ENCODE peak calls at places on chromosomes 11 and 22, in ten cellular contexts. U is CD4-positive, alpha-beta T cell; W is astrocyte; H is kidney; A is lower leg skin; G is cardiac muscle cell; B is mucosa of descending colon; J is bronchial epithelial cell; N is right lobe of liver; K is hepatocyte. O is an unnamed sample.

GRCh38 chr22:31870890-31871289 is 73.4 kb upstream of the YWHAH start:
- DNase-seq in H (no peak), U (no peak), A (no peak), B (no peak), W (peak), N (no peak), K (peak), J (peak), G (no peak), O (no peak)

GRCh38 chr11:71207996-71208774 is 44.2 kb downstream of the SHANK2 start:
- DNase-seq in K (no peak), N (peak), H (peak), U (no peak), W (no peak), G (no peak), A (no peak), B (no peak), J (no peak), O (no peak)

GRCh38 chr22:46052331-46052771 is 75.4 kb upstream of the WNT7B start:
- DNase-seq in K (no peak), W (peak), N (peak), J (no peak), B (no peak), U (no peak), H (peak), G (no peak), A (peak), O (no peak)

GRCh38 chr11:133836076-133836548 is 9.2 kb downstream of the SPATA19 start:
- DNase-seq in N (no peak), G (no peak), A (peak), U (no peak), W (no peak), B (no peak), K (no peak), J (no peak), H (no peak), O (no peak)

GRCh38 chr11:44814881-44815592 is 88.3 kb downstream of the TSPAN18 start:
- DNase-seq in A (no peak), J (peak), B (no peak), G (no peak), H (no peak), K (no peak), U (no peak), N (no peak), W (peak), O (no peak)

GRCh38 chr11:38304926-38305325 is 1706.9 kb upstream of the RAG2 start:
- DNase-seq in A (no peak), U (no peak), K (no peak), W (no peak), H (no peak), G (no peak), J (no peak), B (no peak), N (no peak), O (no peak)

GRCh38 chr11:9274499-9275228 is 9.5 kb upstream of the DENND5A start:
- DNase-seq in U (no peak), W (no peak), H (no peak), N (no peak), K (no peak), B (no peak), G (no peak), A (no peak), J (no peak), O (no peak)

GRCh38 chr11:36818410-36818809 is 220.4 kb upstream of the RAG2 start:
- DNase-seq in G (no peak), J (no peak), W (no peak), A (no peak), B (no peak), H (no peak), K (no peak), N (no peak), U (no peak), O (peak)

GRCh38 chr11:120055646-120056045 is 82.3 kb downstream of the TRIM29 start:
- DNase-seq in H (no peak), K (no peak), A (peak), G (peak), U (no peak), W (peak), N (no peak), J (peak), B (no peak), O (no peak)

GRCh38 chr22:46356496-46357185 is 21.1 kb downstream of the TRMU start:
- DNase-seq in K (no peak), H (peak), U (no peak), A (no peak), J (no peak), N (peak), B (peak), G (no peak), W (no peak), O (no peak)

GRCh38 chr11:132158091-132158490 is 787.7 kb downstream of the NTM start:
- DNase-seq in K (peak), G (peak), A (no peak), H (no peak), B (no peak), U (no peak), W (no peak), N (no peak), J (peak), O (no peak)

GRCh38 chr11:130001491-130002351 is 914 bp downstream of the PRDM10 start:
- DNase-seq in B (no peak), A (peak), K (peak), J (peak), W (peak), U (peak), G (peak), H (peak), N (peak), O (peak)

GRCh38 chr22:27335102-27335660 is 466.4 kb downstream of the MN1 start:
- DNase-seq in U (no peak), W (no peak), A (no peak), K (no peak), N (no peak), B (no peak), H (no peak), G (no peak), J (no peak), O (no peak)

GRCh38 chr11:131600591-131600990 is 230.2 kb downstream of the NTM start:
- DNase-seq in G (no peak), W (peak), N (no peak), H (no peak), J (no peak), B (no peak), A (no peak), K (peak), U (no peak), O (no peak)

GRCh38 chr11:5423131-5423530 is 1.2 kb downstream of the OR51Q1 start:
- DNase-seq in A (no peak), N (no peak), G (no peak), W (no peak), B (no peak), J (no peak), U (no peak), H (no peak), K (no peak), O (no peak)

GRCh38 chr11:103035656-103036434 is 56.1 kb downstream of the DCUN1D5 start:
- DNase-seq in U (peak), N (no peak), K (peak), A (no peak), J (peak), B (no peak), H (no peak), W (peak), G (peak), O (peak)

GRCh38 chr11:118908931-118909618 is 16.7 kb downstream of the BCL9L start:
- DNase-seq in J (no peak), K (peak), G (peak), W (peak), N (peak), U (no peak), H (peak), A (peak), B (peak), O (peak)

GRCh38 chr11:56841210-56841810 is 92.8 kb upstream of the OR9G4 start:
- DNase-seq in A (no peak), G (peak), W (peak), H (no peak), N (peak), B (no peak), J (peak), K (peak), U (no peak), O (peak)

GRCh38 chr22:50035131-50035881 is 22.7 kb upstream of the IL17REL start:
- DNase-seq in J (no peak), H (peak), B (no peak), N (no peak), A (no peak), G (no peak), U (no peak), W (no peak), K (no peak), O (no peak)

GRCh38 chr22:31039393-31039792 is 41.7 kb upstream of the SMTN start:
- DNase-seq in J (no peak), N (no peak), G (no peak), W (no peak), A (no peak), H (peak), K (no peak), B (no peak), U (no peak), O (no peak)

GRCh38 chr22:41535244-41535643 is 9.0 kb downstream of the POLR3H start:
- DNase-seq in J (peak), G (peak), K (peak), H (no peak), W (no peak), N (no peak), B (no peak), U (no peak), A (no peak), O (no peak)

GRCh38 chr11:12546660-12547059 is 127.6 kb upstream of the TEAD1 start:
- DNase-seq in A (peak), K (no peak), W (no peak), N (no peak), H (no peak), B (no peak), J (no peak), U (no peak), G (no peak), O (no peak)

GRCh38 chr11:6201486-6201885 is 2.5 kb downstream of the OR52W1 start:
- DNase-seq in K (no peak), W (peak), U (no peak), B (no peak), G (no peak), N (no peak), H (no peak), A (no peak), J (peak), O (no peak)

GRCh38 chr22:37734402-37734700 is 37.5 kb downstream of the TRIOBP start:
- DNase-seq in J (no peak), K (no peak), W (no peak), U (no peak), H (no peak), B (no peak), N (no peak), G (no peak), A (no peak), O (no peak)

GRCh38 chr11:14248577-14248976 is 110.4 kb downstream of the RRAS2 start:
- DNase-seq in A (no peak), G (peak), K (no peak), W (no peak), B (no peak), U (peak), H (no peak), N (no peak), J (no peak), O (peak)

GRCh38 chr11:102430158-102430836 is 22.3 kb downstream of the TMEM123 start:
- DNase-seq in J (no peak), G (no peak), H (no peak), W (peak), U (no peak), N (no peak), K (no peak), B (no peak), A (no peak), O (no peak)

GRCh38 chr11:32527191-32527590 is 56.4 kb upstream of the EIF3M start:
- DNase-seq in N (no peak), A (no peak), W (peak), B (no peak), K (no peak), G (no peak), H (no peak), U (no peak), J (no peak), O (no peak)

GRCh38 chr11:71501071-71501985 is 25.7 kb upstream of the KRTAP5-7 start:
- DNase-seq in K (no peak), W (no peak), J (no peak), H (no peak), U (no peak), N (no peak), A (peak), G (no peak), B (no peak), O (no peak)

GRCh38 chr11:18046116-18046777 is at the start of gene TPH1:
- DNase-seq in K (peak), G (peak), A (peak), H (peak), N (no peak), J (peak), B (peak), U (no peak), W (peak), O (peak)

GRCh38 chr22:29071261-29072045 is 1.4 kb upstream of the KREMEN1 start:
- DNase-seq in A (peak), H (peak), U (no peak), W (peak), J (peak), G (peak), K (peak), B (peak), N (peak), O (peak)

GRCh38 chr11:69870772-69871171 is 51.6 kb upstream of the FGF3 start:
- DNase-seq in G (no peak), N (no peak), U (no peak), A (no peak), B (no peak), W (peak), K (no peak), H (no peak), J (no peak), O (no peak)

GRCh38 chr11:73178681-73179080 is 36.6 kb upstream of the FCHSD2 start:
- DNase-seq in G (no peak), U (no peak), B (no peak), N (peak), J (no peak), A (no peak), W (no peak), H (no peak), K (no peak), O (no peak)

GRCh38 chr11:1782026-1782696 is 18.4 kb upstream of the CTSD start:
- DNase-seq in J (no peak), K (no peak), B (no peak), A (peak), H (no peak), U (no peak), G (no peak), W (no peak), N (peak), O (no peak)
- TF ChIP-seq CTCF in J (no peak), K (no peak), B (no peak), A (no peak), H (no peak), U (no peak), G (no peak), W (no peak), N (no peak), O (no peak)

DNA sequence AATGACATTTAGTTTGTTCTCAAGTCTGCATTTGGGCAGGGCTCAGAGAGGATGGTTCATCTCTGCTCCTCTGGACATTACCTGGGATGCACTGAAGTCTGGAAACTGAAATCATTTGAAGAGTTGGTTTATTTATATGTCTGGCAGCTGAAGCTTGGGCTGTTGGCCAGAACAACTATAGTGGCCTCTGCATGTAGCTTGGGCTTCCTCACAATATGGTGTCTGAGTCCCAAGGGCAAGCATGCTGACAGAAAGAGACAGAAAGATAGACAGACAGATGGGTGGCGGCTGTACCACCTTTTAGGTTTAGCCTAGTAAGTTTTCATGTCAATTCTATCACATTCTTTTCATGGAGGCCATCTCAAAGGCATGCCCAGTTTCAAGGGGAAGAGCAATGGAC is 44.8 kb downstream of the LRRC32 start:
- DNase-seq in K (no peak), W (no peak), J (no peak), U (no peak), A (no peak), N (no peak), G (no peak), H (no peak), B (no peak), O (no peak)
- TF ChIP-seq CTCF in K (no peak), W (no peak), J (no peak), U (no peak), A (no peak), N (no peak), G (no peak), H (no peak), B (no peak), O (no peak)

DNA sequence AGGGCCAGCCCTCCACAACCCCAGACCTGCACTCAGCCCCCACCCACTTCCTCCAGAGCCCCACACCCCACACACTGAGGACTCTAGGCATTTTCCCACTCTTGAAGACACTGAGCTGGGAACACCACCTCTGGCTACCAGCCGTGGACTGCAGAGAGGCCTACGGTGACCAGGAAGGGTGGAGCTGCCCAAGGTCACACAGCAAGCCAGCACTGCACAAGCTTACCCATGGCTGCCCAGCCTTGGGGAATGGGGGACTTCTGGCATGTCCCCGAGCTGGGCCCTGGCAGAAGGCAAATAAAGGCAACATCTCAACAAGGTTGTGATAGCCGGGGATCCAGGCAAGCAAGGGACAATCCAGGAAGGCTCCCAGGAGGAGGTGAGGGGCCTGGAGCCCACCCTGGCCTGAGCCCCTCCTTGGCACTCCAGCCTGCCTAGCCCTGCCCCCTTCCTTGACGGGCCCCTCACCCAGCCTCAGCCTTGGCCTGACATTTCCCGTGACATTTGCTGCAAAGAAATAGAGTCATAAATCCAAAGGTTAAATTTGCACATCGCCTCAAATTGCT is 5.5 kb downstream of the RTN4R start:
- DNase-seq in A (no peak), K (no peak), W (no peak), N (no peak), J (no peak), U (no peak), G (no peak), B (no peak), H (no peak), O (no peak)
- TF ChIP-seq CTCF in A (no peak), K (no peak), W (no peak), N (no peak), J (no peak), U (no peak), G (no peak), B (no peak), H (no peak), O (no peak)

GRCh38 chr11:106133529-106133928 is 56.1 kb downstream of the AASDHPPT start:
- DNase-seq in G (peak), B (no peak), J (peak), A (no peak), H (no peak), W (no peak), N (no peak), K (no peak), U (no peak), O (no peak)
- TF ChIP-seq CTCF in G (peak), B (no peak), J (no peak), A (no peak), H (no peak), W (no peak), N (no peak), K (no peak), U (no peak), O (no peak)

GRCh38 chr11:114397349-114397982 is 2.8 kb downstream of the C11orf71 start:
- DNase-seq in A (no peak), K (no peak), B (no peak), W (no peak), G (no peak), U (no peak), H (no peak), J (no peak), N (no peak), O (no peak)

GRCh38 chr11:114399490-114399889 is 821 bp downstream of the C11orf71 start:
- DNase-seq in A (no peak), K (peak), H (no peak), J (no peak), N (no peak), B (no peak), G (peak), U (no peak), W (no peak), O (no peak)

GRCh38 chr11:114392735-114393667 is 7.3 kb downstream of the C11orf71 start:
- DNase-seq in N (no peak), H (no peak), J (no peak), B (no peak), W (no peak), K (no peak), G (no peak), A (no peak), U (no peak), O (no peak)

GRCh38 chr11:114398303-114398920 is 1.9 kb downstream of the C11orf71 start:
- DNase-seq in H (no peak), W (no peak), J (peak), U (no peak), B (no peak), N (no peak), K (no peak), G (no peak), A (no peak), O (no peak)

GRCh38 chr11:114395776-114396175 is 4.5 kb downstream of the C11orf71 start:
- DNase-seq in W (no peak), K (no peak), A (no peak), J (peak), U (no peak), N (no peak), H (no peak), G (no peak), B (no peak), O (no peak)
- TF ChIP-seq CTCF in W (peak), K (peak), A (no peak), J (peak), U (no peak), N (peak), H (no peak), G (peak), B (no peak), O (no peak)

GRCh38 chr11:117478926-117479325 is 151.3 kb downstream of the CEP164 start:
- DNase-seq in A (no peak), B (peak), H (no peak), G (no peak), U (no peak), J (no peak), N (no peak), W (no peak), K (no peak), O (no peak)

GRCh38 chr11:117477721-117478120 is 150.1 kb downstream of the CEP164 start:
- DNase-seq in W (no peak), G (no peak), U (no peak), J (no peak), N (no peak), B (no peak), K (no peak), H (no peak), A (no peak), O (no peak)

GRCh38 chr11:117478126-117478856 is 150.6 kb downstream of the CEP164 start:
- DNase-seq in K (no peak), H (no peak), B (peak), N (no peak), W (no peak), J (no peak), A (no peak), G (no peak), U (no peak), O (no peak)

GRCh38 chr11:117480221-117480620 is 152.6 kb downstream of the CEP164 start:
- DNase-seq in W (no peak), H (no peak), N (no peak), J (no peak), B (no peak), U (no peak), A (no peak), K (no peak), G (no peak), O (no peak)

DNA sequence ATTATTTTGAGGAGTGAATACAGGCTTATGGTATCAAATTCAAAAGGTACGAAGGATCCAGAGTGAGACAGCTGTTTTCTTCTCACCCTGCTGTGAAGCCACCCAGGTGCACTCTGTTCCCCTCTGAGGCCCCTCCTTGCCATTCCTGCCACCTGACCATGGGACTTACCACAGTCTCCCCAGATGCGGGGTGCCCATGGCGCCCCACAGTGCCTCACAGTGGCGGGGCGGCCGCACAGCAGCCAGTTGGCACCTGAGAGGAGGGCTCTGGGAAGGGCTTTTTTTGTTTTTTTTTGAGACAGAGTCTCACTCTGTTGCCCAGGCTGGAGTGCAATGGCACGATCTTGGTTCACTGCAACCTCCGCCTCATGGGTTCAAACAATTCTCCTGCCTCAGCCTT is 151.7 kb downstream of the CEP164 start:
- DNase-seq in N (no peak), G (no peak), K (no peak), A (no peak), B (no peak), J (no peak), U (no peak), H (no peak), W (no peak), O (no peak)
- TF ChIP-seq CTCF in N (no peak), G (no peak), K (no peak), A (no peak), B (no peak), J (no peak), U (no peak), H (no peak), W (no peak), O (no peak)